ENCODE peak calls at places on chromosomes 4 and X, in ten cellular contexts. I, N, Y, D, Q, T, J, O, K and P are unnamed samples.

GRCh38 chrX:129843209-129843458 is 552 bp downstream of the ZDHHC9 start:
- DNase-seq in I (no peak), N (no peak), Y (peak; percentile 3), D (no peak), Q (no peak), T (no peak), J (no peak), O (no peak), K (no peak), P (no peak)

GRCh38 chr4:61924131-61924530 is 724.0 kb downstream of the ADGRL3 start:
- DNase-seq in I (no peak), N (no peak), Y (no peak), D (no peak), Q (no peak), T (no peak), J (no peak), O (no peak), K (no peak), P (no peak)

GRCh38 chr4:91099666-91100065 is 972.5 kb downstream of the CCSER1 start:
- DNase-seq in I (no peak), N (no peak), Y (no peak), D (no peak), Q (no peak), T (no peak), J (no peak), O (no peak), K (no peak), P (no peak)

GRCh38 chr4:2247128-2248043 is 5.5 kb upstream of the HAUS3 start:
- DNase-seq in I (peak; percentile 70), N (no peak), Y (no peak), D (no peak), Q (peak; percentile 15), T (peak; percentile 7), J (no peak), O (peak; percentile 41), K (peak; percentile 25), P (no peak)

GRCh38 chr4:114108869-114109268 is 129.4 kb upstream of the ARSJ start:
- DNase-seq in I (no peak), N (no peak), Y (peak; percentile 35), D (no peak), Q (no peak), T (peak; percentile 28), J (peak; percentile 17), O (no peak), K (no peak), P (no peak)

GRCh38 chr4:52914051-52914605 is 52.0 kb downstream of the RASL11B start:
- DNase-seq in I (no peak), N (no peak), Y (peak; percentile 54), D (no peak), Q (no peak), T (no peak), J (peak; percentile 37), O (no peak), K (no peak), P (no peak)

GRCh38 chr4:81528200-81528599 is 56.5 kb upstream of the RASGEF1B start:
- DNase-seq in I (no peak), N (no peak), Y (no peak), D (no peak), Q (no peak), T (no peak), J (no peak), O (no peak), K (no peak), P (no peak)

GRCh38 chrX:40012800-40013682 is 84.7 kb downstream of the BCOR start:
- DNase-seq in I (peak; percentile 87), N (peak; percentile 88), Y (peak; percentile 68), D (peak; percentile 10), Q (peak; percentile 74), T (peak; percentile 65), J (peak; percentile 81), O (peak; percentile 84), K (peak; percentile 70), P (no peak)

GRCh38 chr4:55405073-55405472 is 9.3 kb downstream of the TMEM165 start:
- DNase-seq in I (no peak), N (no peak), Y (no peak), D (no peak), Q (no peak), T (no peak), J (no peak), O (no peak), K (no peak), P (no peak)

GRCh38 chr4:47519239-47519883 is 34.3 kb downstream of the ATP10D start:
- DNase-seq in I (no peak), N (no peak), Y (no peak), D (no peak), Q (no peak), T (no peak), J (no peak), O (no peak), K (no peak), P (no peak)

GRCh38 chr4:189979196-189980047 is 38.8 kb downstream of the FRG1 start:
- DNase-seq in I (no peak), N (no peak), Y (no peak), D (no peak), Q (no peak), T (no peak), J (no peak), O (peak; percentile 63), K (no peak), P (no peak)

GRCh38 chrX:115058276-115058675 is 40.9 kb upstream of the IL13RA2 start:
- DNase-seq in I (no peak), N (peak; percentile 58), Y (peak; percentile 72), D (no peak), Q (no peak), T (no peak), J (peak; percentile 77), O (no peak), K (no peak), P (no peak)

GRCh38 chrX:150623583-150623982 is 55.2 kb downstream of the MTM1 start:
- DNase-seq in I (no peak), N (no peak), Y (no peak), D (no peak), Q (no peak), T (no peak), J (no peak), O (no peak), K (no peak), P (no peak)

GRCh38 chr4:17662694-17663093 is 48.3 kb downstream of the MED28 start:
- DNase-seq in I (no peak), N (no peak), Y (no peak), D (no peak), Q (no peak), T (no peak), J (peak; percentile 6), O (no peak), K (no peak), P (no peak)

GRCh38 chrX:51931761-51932160 is 38.3 kb downstream of the MAGED1 start:
- DNase-seq in I (no peak), N (no peak), Y (no peak), D (no peak), Q (no peak), T (no peak), J (no peak), O (no peak), K (no peak), P (no peak)

GRCh38 chr4:35325908-35326453 is 918.3 kb downstream of the ARAP2 start:
- DNase-seq in I (no peak), N (no peak), Y (no peak), D (no peak), Q (no peak), T (no peak), J (no peak), O (no peak), K (no peak), P (no peak)

GRCh38 chr4:77699731-77700210 is 94.2 kb downstream of the CXCL13 start:
- DNase-seq in I (no peak), N (no peak), Y (peak; percentile 87), D (no peak), Q (no peak), T (peak; percentile 79), J (peak; percentile 94), O (peak; percentile 71), K (no peak), P (no peak)

GRCh38 chr4:119550857-119551532 is 77.6 kb downstream of the PDE5A start:
- DNase-seq in I (no peak), N (no peak), Y (no peak), D (no peak), Q (no peak), T (no peak), J (peak; percentile 40), O (peak; percentile 52), K (no peak), P (no peak)

DNA sequence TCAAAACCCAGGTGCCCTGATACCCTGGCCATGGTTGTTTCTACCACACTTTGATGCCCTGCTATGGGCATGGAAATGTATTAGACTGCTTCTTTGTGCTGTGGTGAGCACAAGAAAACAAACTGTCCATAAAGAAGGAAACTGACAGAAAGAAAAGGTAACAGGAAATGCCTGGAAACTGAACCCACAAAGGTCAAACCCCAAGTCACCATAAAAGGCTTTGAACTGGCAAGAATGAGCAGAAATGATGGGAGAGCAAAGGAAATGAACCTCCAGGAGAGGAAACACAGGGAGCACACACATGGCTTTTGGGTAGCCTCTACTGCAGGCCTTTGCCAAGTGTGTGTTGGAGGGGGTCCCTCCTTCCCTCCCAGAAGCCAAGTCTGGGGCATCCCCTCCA is 35.0 kb downstream of the LHFPL1 start:
- DNase-seq in I (no peak), N (no peak), Y (no peak), D (no peak), Q (no peak), T (no peak), J (no peak), O (no peak), K (no peak), P (no peak)
- H3K27ac ChIP-seq in I (no peak overlapping the region), N (no peak overlapping the region), Y (no peak overlapping the region), D (no peak overlapping the region), Q (no peak overlapping the region), T (no peak overlapping the region), J (no peak overlapping the region), O (no peak overlapping the region), K (no peak overlapping the region), P (no peak overlapping the region)

GRCh38 chr4:123506311-123506685 is 109.7 kb downstream of the SPRY1 start:
- DNase-seq in I (no peak), N (no peak), Y (no peak), D (no peak), Q (no peak), T (peak; percentile 41), J (no peak), O (peak; percentile 72), K (no peak), P (no peak)
- H3K27ac ChIP-seq in I (no peak overlapping the region), N (peak overlapping the region; percentile 42), Y (no peak overlapping the region), D (no peak overlapping the region), Q (peak overlapping the region; percentile 70), T (peak overlapping the region; percentile 98), J (peak overlapping the region; percentile 92), O (peak overlapping the region; percentile 95), K (peak overlapping the region; percentile 79), P (no peak overlapping the region)

GRCh38 chr4:65880594-65880993 is 210.3 kb upstream of the EPHA5 start:
- DNase-seq in I (no peak), N (no peak), Y (no peak), D (no peak), Q (no peak), T (no peak), J (no peak), O (no peak), K (no peak), P (no peak)
- H3K27ac ChIP-seq in I (no peak overlapping the region), N (no peak overlapping the region), Y (no peak overlapping the region), D (no peak overlapping the region), Q (no peak overlapping the region), T (no peak overlapping the region), J (no peak overlapping the region), O (no peak overlapping the region), K (no peak overlapping the region), P (no peak overlapping the region)

DNA sequence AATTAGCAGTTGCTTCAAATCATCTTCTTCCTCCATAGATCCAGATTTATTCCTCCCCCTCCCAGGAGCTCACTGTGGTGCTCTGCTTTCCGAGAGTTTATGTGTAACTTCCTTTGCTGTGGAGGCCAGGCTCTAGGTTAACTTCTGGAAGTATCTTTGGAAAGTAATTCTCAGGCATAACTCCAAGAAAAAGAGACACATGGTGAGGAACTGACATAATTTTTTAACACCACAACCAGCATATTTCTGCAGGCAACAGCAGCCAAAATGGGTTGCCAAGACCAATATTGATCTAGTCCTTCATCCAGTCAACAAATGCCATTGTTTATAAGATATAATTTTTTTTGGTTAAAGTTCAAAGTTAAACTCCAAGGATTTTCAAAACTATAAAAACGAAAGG is 114.5 kb upstream of the RBPJ start:
- DNase-seq in I (no peak), N (peak; percentile 73), Y (peak; percentile 48), D (no peak), Q (no peak), T (no peak), J (no peak), O (no peak), K (no peak), P (no peak)
- H3K27ac ChIP-seq in I (no peak overlapping the region), N (peak overlapping the region; percentile 51), Y (no peak overlapping the region), D (no peak overlapping the region), Q (no peak overlapping the region), T (no peak overlapping the region), J (no peak overlapping the region), O (no peak overlapping the region), K (no peak overlapping the region), P (peak overlapping the region; percentile 58)